ENCODE peak calls at places on chromosomes 3 and 15, in ten cellular contexts. One of them, this sample, is unnamed.

GRCh38 chr3:149479621-149480325 is 5.3 kb downstream of the TM4SF4 start:
- DNase-seq in left cardiac atrium: no peak
- DNase-seq in CD4-positive, alpha-beta T cell: no peak
- DNase-seq in GM13976: no peak
- DNase-seq in NCI-H1092 treated with DMSO at 0.1 percent for 48 hours: no peak
- DNase-seq in T-helper 9 cell: no peak
- DNase-seq in sciatic nerve: no peak
- DNase-seq in OCI-LY7: no peak
- DNase-seq in HS-5: no peak
- DNase-seq in astrocyte of the spinal cord: no peak
- DNase-seq in this sample: peak; percentile 59

GRCh38 chr3:194487289-194488006 is 646 bp upstream of the ATP13A3 start:
- DNase-seq in NCI-H1092 treated with DMSO at 0.1 percent for 48 hours: peak; percentile 78
- DNase-seq in OCI-LY7: peak; percentile 72
- DNase-seq in T-helper 9 cell: peak; percentile 18
- DNase-seq in astrocyte of the spinal cord: no peak
- DNase-seq in GM13976: peak; percentile 78
- DNase-seq in HS-5: no peak
- DNase-seq in left cardiac atrium: peak; percentile 73
- DNase-seq in CD4-positive, alpha-beta T cell: peak; percentile 24
- DNase-seq in sciatic nerve: peak; percentile 78
- DNase-seq in this sample: peak; percentile 81

GRCh38 chr3:72997421-72997961 is 880 bp downstream of the PPP4R2 start:
- DNase-seq in HS-5: peak; percentile 36
- DNase-seq in sciatic nerve: no peak
- DNase-seq in astrocyte of the spinal cord: peak; percentile 69
- DNase-seq in OCI-LY7: peak; percentile 68
- DNase-seq in NCI-H1092 treated with DMSO at 0.1 percent for 48 hours: peak; percentile 13
- DNase-seq in T-helper 9 cell: no peak
- DNase-seq in left cardiac atrium: no peak
- DNase-seq in CD4-positive, alpha-beta T cell: peak; percentile 46
- DNase-seq in GM13976: peak; percentile 61
- DNase-seq in this sample: peak; percentile 60

GRCh38 chr3:54257114-54257513 is 134.8 kb downstream of the CACNA2D3 start:
- DNase-seq in OCI-LY7: no peak
- DNase-seq in T-helper 9 cell: no peak
- DNase-seq in NCI-H1092 treated with DMSO at 0.1 percent for 48 hours: no peak
- DNase-seq in HS-5: no peak
- DNase-seq in sciatic nerve: no peak
- DNase-seq in astrocyte of the spinal cord: no peak
- DNase-seq in left cardiac atrium: no peak
- DNase-seq in CD4-positive, alpha-beta T cell: no peak
- DNase-seq in GM13976: no peak
- DNase-seq in this sample: no peak

GRCh38 chr3:196518999-196519737 is 4.0 kb upstream of the SMCO1 start:
- DNase-seq in T-helper 9 cell: peak; percentile 54
- DNase-seq in CD4-positive, alpha-beta T cell: peak; percentile 44
- DNase-seq in HS-5: peak; percentile 53
- DNase-seq in left cardiac atrium: peak; percentile 67
- DNase-seq in sciatic nerve: peak; percentile 72
- DNase-seq in GM13976: peak; percentile 37
- DNase-seq in astrocyte of the spinal cord: peak; percentile 59
- DNase-seq in NCI-H1092 treated with DMSO at 0.1 percent for 48 hours: no peak
- DNase-seq in OCI-LY7: peak; percentile 83
- DNase-seq in this sample: peak; percentile 58

GRCh38 chr3:57110797-57111196 is 50.3 kb downstream of the SPATA12 start:
- DNase-seq in CD4-positive, alpha-beta T cell: no peak
- DNase-seq in sciatic nerve: no peak
- DNase-seq in astrocyte of the spinal cord: no peak
- DNase-seq in left cardiac atrium: no peak
- DNase-seq in T-helper 9 cell: no peak
- DNase-seq in OCI-LY7: no peak
- DNase-seq in GM13976: no peak
- DNase-seq in NCI-H1092 treated with DMSO at 0.1 percent for 48 hours: peak; percentile 61
- DNase-seq in HS-5: no peak
- DNase-seq in this sample: no peak

GRCh38 chr15:47794266-47794914 is 77.1 kb downstream of the SEMA6D start:
- DNase-seq in left cardiac atrium: no peak
- DNase-seq in T-helper 9 cell: no peak
- DNase-seq in OCI-LY7: no peak
- DNase-seq in NCI-H1092 treated with DMSO at 0.1 percent for 48 hours: no peak
- DNase-seq in astrocyte of the spinal cord: no peak
- DNase-seq in CD4-positive, alpha-beta T cell: no peak
- DNase-seq in sciatic nerve: no peak
- DNase-seq in GM13976: no peak
- DNase-seq in HS-5: peak; percentile 5
- DNase-seq in this sample: no peak

GRCh38 chr3:122101646-122102045 is 46.5 kb downstream of the CD86 start:
- DNase-seq in sciatic nerve: no peak
- DNase-seq in left cardiac atrium: no peak
- DNase-seq in T-helper 9 cell: no peak
- DNase-seq in astrocyte of the spinal cord: peak; percentile 28
- DNase-seq in OCI-LY7: peak; percentile 77
- DNase-seq in CD4-positive, alpha-beta T cell: no peak
- DNase-seq in HS-5: peak; percentile 22
- DNase-seq in GM13976: peak; percentile 26
- DNase-seq in NCI-H1092 treated with DMSO at 0.1 percent for 48 hours: peak; percentile 58
- DNase-seq in this sample: peak; percentile 23

GRCh38 chr3:175260145-175260794 is 401.1 kb downstream of the NAALADL2 start:
- DNase-seq in astrocyte of the spinal cord: peak; percentile 83
- DNase-seq in CD4-positive, alpha-beta T cell: no peak
- DNase-seq in OCI-LY7: no peak
- DNase-seq in GM13976: no peak
- DNase-seq in left cardiac atrium: no peak
- DNase-seq in NCI-H1092 treated with DMSO at 0.1 percent for 48 hours: no peak
- DNase-seq in HS-5: no peak
- DNase-seq in T-helper 9 cell: no peak
- DNase-seq in sciatic nerve: no peak
- DNase-seq in this sample: no peak

GRCh38 chr3:12875857-12876451 is 34.6 kb upstream of the RPL32 start:
- DNase-seq in HS-5: no peak
- DNase-seq in OCI-LY7: peak; percentile 24
- DNase-seq in astrocyte of the spinal cord: no peak
- DNase-seq in sciatic nerve: no peak
- DNase-seq in CD4-positive, alpha-beta T cell: no peak
- DNase-seq in GM13976: peak; percentile 64
- DNase-seq in left cardiac atrium: peak; percentile 72
- DNase-seq in NCI-H1092 treated with DMSO at 0.1 percent for 48 hours: no peak
- DNase-seq in T-helper 9 cell: no peak
- DNase-seq in this sample: peak; percentile 94

GRCh38 chr3:160564949-160565441 is 376 bp downstream of the KPNA4 start:
- DNase-seq in HS-5: peak; percentile 30
- DNase-seq in T-helper 9 cell: peak; percentile 50
- DNase-seq in astrocyte of the spinal cord: peak; percentile 67
- DNase-seq in OCI-LY7: peak; percentile 74
- DNase-seq in left cardiac atrium: peak; percentile 80
- DNase-seq in CD4-positive, alpha-beta T cell: peak; percentile 48
- DNase-seq in NCI-H1092 treated with DMSO at 0.1 percent for 48 hours: no peak
- DNase-seq in sciatic nerve: no peak
- DNase-seq in GM13976: peak; percentile 73
- DNase-seq in this sample: no peak

GRCh38 chr3:128385080-128385832 is 81.4 kb downstream of the DNAJB8 start:
- DNase-seq in sciatic nerve: peak; percentile 70
- DNase-seq in NCI-H1092 treated with DMSO at 0.1 percent for 48 hours: no peak
- DNase-seq in astrocyte of the spinal cord: peak; percentile 26
- DNase-seq in left cardiac atrium: peak; percentile 79
- DNase-seq in T-helper 9 cell: no peak
- DNase-seq in OCI-LY7: no peak
- DNase-seq in GM13976: no peak
- DNase-seq in CD4-positive, alpha-beta T cell: no peak
- DNase-seq in HS-5: no peak
- DNase-seq in this sample: no peak

GRCh38 chr15:101491739-101492640 is 2.5 kb upstream of the PCSK6 start:
- DNase-seq in CD4-positive, alpha-beta T cell: no peak
- DNase-seq in left cardiac atrium: no peak
- DNase-seq in astrocyte of the spinal cord: no peak
- DNase-seq in GM13976: no peak
- DNase-seq in HS-5: no peak
- DNase-seq in sciatic nerve: no peak
- DNase-seq in OCI-LY7: no peak
- DNase-seq in NCI-H1092 treated with DMSO at 0.1 percent for 48 hours: no peak
- DNase-seq in T-helper 9 cell: no peak
- DNase-seq in this sample: no peak

GRCh38 chr3:156407617-156408225 is 147.2 kb downstream of the SSR3 start:
- DNase-seq in CD4-positive, alpha-beta T cell: no peak
- DNase-seq in OCI-LY7: no peak
- DNase-seq in astrocyte of the spinal cord: no peak
- DNase-seq in HS-5: no peak
- DNase-seq in left cardiac atrium: no peak
- DNase-seq in sciatic nerve: no peak
- DNase-seq in T-helper 9 cell: no peak
- DNase-seq in NCI-H1092 treated with DMSO at 0.1 percent for 48 hours: no peak
- DNase-seq in GM13976: no peak
- DNase-seq in this sample: no peak

GRCh38 chr15:48541659-48542334 is 103.7 kb downstream of the FBN1 start:
- DNase-seq in GM13976: peak; percentile 29
- DNase-seq in astrocyte of the spinal cord: peak; percentile 88
- DNase-seq in HS-5: peak; percentile 64
- DNase-seq in T-helper 9 cell: no peak
- DNase-seq in sciatic nerve: no peak
- DNase-seq in left cardiac atrium: no peak
- DNase-seq in OCI-LY7: no peak
- DNase-seq in CD4-positive, alpha-beta T cell: no peak
- DNase-seq in NCI-H1092 treated with DMSO at 0.1 percent for 48 hours: no peak
- DNase-seq in this sample: no peak

GRCh38 chr3:179323197-179323901 is 518 bp downstream of the ZNF639 start:
- DNase-seq in astrocyte of the spinal cord: peak; percentile 71
- DNase-seq in sciatic nerve: peak; percentile 87
- DNase-seq in left cardiac atrium: peak; percentile 83
- DNase-seq in HS-5: peak; percentile 38
- DNase-seq in NCI-H1092 treated with DMSO at 0.1 percent for 48 hours: peak; percentile 67
- DNase-seq in GM13976: peak; percentile 79
- DNase-seq in OCI-LY7: peak; percentile 79
- DNase-seq in CD4-positive, alpha-beta T cell: peak; percentile 46
- DNase-seq in T-helper 9 cell: peak; percentile 49
- DNase-seq in this sample: peak; percentile 78

GRCh38 chr3:14324224-14324944 is 78.0 kb upstream of the SLC6A6 start:
- DNase-seq in OCI-LY7: no peak
- DNase-seq in T-helper 9 cell: no peak
- DNase-seq in GM13976: no peak
- DNase-seq in astrocyte of the spinal cord: no peak
- DNase-seq in left cardiac atrium: no peak
- DNase-seq in NCI-H1092 treated with DMSO at 0.1 percent for 48 hours: no peak
- DNase-seq in HS-5: no peak
- DNase-seq in CD4-positive, alpha-beta T cell: no peak
- DNase-seq in sciatic nerve: no peak
- DNase-seq in this sample: peak; percentile 86

GRCh38 chr3:14297784-14298236 is 104.6 kb upstream of the SLC6A6 start:
- DNase-seq in astrocyte of the spinal cord: peak; percentile 13
- DNase-seq in NCI-H1092 treated with DMSO at 0.1 percent for 48 hours: peak; percentile 46
- DNase-seq in left cardiac atrium: peak; percentile 63
- DNase-seq in HS-5: no peak
- DNase-seq in OCI-LY7: no peak
- DNase-seq in GM13976: no peak
- DNase-seq in sciatic nerve: no peak
- DNase-seq in T-helper 9 cell: no peak
- DNase-seq in CD4-positive, alpha-beta T cell: no peak
- DNase-seq in this sample: no peak

GRCh38 chr15:58182460-58183163 is 44.4 kb downstream of the AQP9 start:
- DNase-seq in NCI-H1092 treated with DMSO at 0.1 percent for 48 hours: peak; percentile 26
- DNase-seq in CD4-positive, alpha-beta T cell: no peak
- DNase-seq in sciatic nerve: peak; percentile 67
- DNase-seq in left cardiac atrium: peak; percentile 55
- DNase-seq in GM13976: peak; percentile 49
- DNase-seq in astrocyte of the spinal cord: peak; percentile 31
- DNase-seq in HS-5: no peak
- DNase-seq in T-helper 9 cell: peak; percentile 3
- DNase-seq in OCI-LY7: peak; percentile 14
- DNase-seq in this sample: peak; percentile 81

GRCh38 chr3:119924111-119925094 is 142.5 kb downstream of the NR1I2 start:
- DNase-seq in astrocyte of the spinal cord: no peak
- DNase-seq in left cardiac atrium: no peak
- DNase-seq in GM13976: no peak
- DNase-seq in sciatic nerve: no peak
- DNase-seq in HS-5: no peak
- DNase-seq in T-helper 9 cell: no peak
- DNase-seq in OCI-LY7: no peak
- DNase-seq in NCI-H1092 treated with DMSO at 0.1 percent for 48 hours: no peak
- DNase-seq in CD4-positive, alpha-beta T cell: no peak
- DNase-seq in this sample: no peak